ENCODE peak calls at places on chromosomes 12 and 14, in eight cellular contexts. One of them, this sample, is unnamed.

GRCh38 chr12:31728917-31729640 is at the start of gene AMN1:
- DNase-seq in esophagus squamous epithelium: peak; percentile 96
- DNase-seq in transverse colon: peak; percentile 100
- DNase-seq in adrenal gland: peak; percentile 99
- DNase-seq in A549: peak; percentile 100
- DNase-seq in sigmoid colon: peak; percentile 99
- DNase-seq in upper lobe of left lung: peak; percentile 99
- DNase-seq in ovary: peak; percentile 100
- DNase-seq in this sample: peak; percentile 100

GRCh38 chr12:5022465-5023061 is 21.1 kb upstream of the KCNA5 start:
- DNase-seq in esophagus squamous epithelium: no peak
- DNase-seq in transverse colon: peak; percentile 36
- DNase-seq in adrenal gland: peak; percentile 29
- DNase-seq in A549: peak; percentile 57
- DNase-seq in sigmoid colon: no peak
- DNase-seq in upper lobe of left lung: peak; percentile 28
- DNase-seq in ovary: no peak
- DNase-seq in this sample: peak; percentile 45

GRCh38 chr14:99793213-99794155 is at the start of gene EML1:
- DNase-seq in esophagus squamous epithelium: no peak
- DNase-seq in transverse colon: peak; percentile 69
- DNase-seq in adrenal gland: peak; percentile 90
- DNase-seq in A549: peak; percentile 80
- DNase-seq in sigmoid colon: peak; percentile 93
- DNase-seq in upper lobe of left lung: peak; percentile 96
- DNase-seq in ovary: peak; percentile 87
- DNase-seq in this sample: peak; percentile 93

GRCh38 chr14:75982724-75983358 is 1.0 kb upstream of the TGFB3 start:
- DNase-seq in esophagus squamous epithelium: no peak
- DNase-seq in transverse colon: peak; percentile 59
- DNase-seq in adrenal gland: peak; percentile 62
- DNase-seq in A549: peak; percentile 35
- DNase-seq in sigmoid colon: peak; percentile 90
- DNase-seq in upper lobe of left lung: peak; percentile 93
- DNase-seq in ovary: peak; percentile 85
- DNase-seq in this sample: peak; percentile 84

GRCh38 chr14:77470192-77470870 is 12.4 kb downstream of the AHSA1 start:
- DNase-seq in esophagus squamous epithelium: no peak
- DNase-seq in transverse colon: peak; percentile 70
- DNase-seq in adrenal gland: no peak
- DNase-seq in A549: no peak
- DNase-seq in sigmoid colon: no peak
- DNase-seq in upper lobe of left lung: no peak
- DNase-seq in ovary: no peak
- DNase-seq in this sample: no peak

GRCh38 chr12:124286414-124286813 is 8.5 kb upstream of the RFLNA start:
- DNase-seq in esophagus squamous epithelium: no peak
- DNase-seq in transverse colon: peak; percentile 39
- DNase-seq in adrenal gland: no peak
- DNase-seq in A549: no peak
- DNase-seq in sigmoid colon: no peak
- DNase-seq in upper lobe of left lung: no peak
- DNase-seq in ovary: no peak
- DNase-seq in this sample: peak; percentile 42

GRCh38 chr14:75257241-75257640 is 21.4 kb upstream of the FOS start:
- DNase-seq in esophagus squamous epithelium: no peak
- DNase-seq in transverse colon: no peak
- DNase-seq in adrenal gland: no peak
- DNase-seq in A549: no peak
- DNase-seq in sigmoid colon: no peak
- DNase-seq in upper lobe of left lung: no peak
- DNase-seq in ovary: no peak
- DNase-seq in this sample: no peak

GRCh38 chr14:54348923-54349615 is 47.7 kb upstream of the CDKN3 start:
- DNase-seq in esophagus squamous epithelium: no peak
- DNase-seq in transverse colon: no peak
- DNase-seq in adrenal gland: peak; percentile 20
- DNase-seq in A549: no peak
- DNase-seq in sigmoid colon: peak; percentile 69
- DNase-seq in upper lobe of left lung: no peak
- DNase-seq in ovary: peak; percentile 62
- DNase-seq in this sample: peak; percentile 40

GRCh38 chr12:124340080-124340900 is 45.4 kb downstream of the RFLNA start:
- DNase-seq in esophagus squamous epithelium: no peak
- DNase-seq in transverse colon: no peak
- DNase-seq in adrenal gland: no peak
- DNase-seq in A549: no peak
- DNase-seq in sigmoid colon: no peak
- DNase-seq in upper lobe of left lung: peak; percentile 80
- DNase-seq in ovary: no peak
- DNase-seq in this sample: no peak

GRCh38 chr12:6607751-6608591 is 792 bp upstream of the CHD4 start:
- DNase-seq in esophagus squamous epithelium: no peak
- DNase-seq in transverse colon: peak; percentile 76
- DNase-seq in adrenal gland: peak; percentile 62
- DNase-seq in A549: peak; percentile 89
- DNase-seq in sigmoid colon: peak; percentile 82
- DNase-seq in upper lobe of left lung: no peak
- DNase-seq in ovary: peak; percentile 68
- DNase-seq in this sample: no peak

GRCh38 chr12:6603095-6603567 is 4.0 kb downstream of the CHD4 start:
- DNase-seq in esophagus squamous epithelium: no peak
- DNase-seq in transverse colon: peak; percentile 19
- DNase-seq in adrenal gland: peak; percentile 46
- DNase-seq in A549: no peak
- DNase-seq in sigmoid colon: peak; percentile 79
- DNase-seq in upper lobe of left lung: no peak
- DNase-seq in ovary: no peak
- DNase-seq in this sample: peak; percentile 77

GRCh38 chr12:6606331-6607131 is 648 bp downstream of the CHD4 start:
- DNase-seq in esophagus squamous epithelium: peak; percentile 9
- DNase-seq in transverse colon: peak; percentile 72
- DNase-seq in adrenal gland: peak; percentile 88
- DNase-seq in A549: peak; percentile 40
- DNase-seq in sigmoid colon: peak; percentile 89
- DNase-seq in upper lobe of left lung: peak; percentile 91
- DNase-seq in ovary: peak; percentile 83
- DNase-seq in this sample: peak; percentile 87

GRCh38 chr12:6604254-6605029 is 2.7 kb downstream of the CHD4 start:
- DNase-seq in esophagus squamous epithelium: no peak
- DNase-seq in transverse colon: peak; percentile 35
- DNase-seq in adrenal gland: peak; percentile 59
- DNase-seq in A549: no peak
- DNase-seq in sigmoid colon: no peak
- DNase-seq in upper lobe of left lung: no peak
- DNase-seq in ovary: no peak
- DNase-seq in this sample: no peak

GRCh38 chr12:6605425-6606330 is 1.5 kb downstream of the CHD4 start:
- DNase-seq in esophagus squamous epithelium: no peak
- DNase-seq in transverse colon: no peak
- DNase-seq in adrenal gland: peak; percentile 39
- DNase-seq in A549: no peak
- DNase-seq in sigmoid colon: peak; percentile 75
- DNase-seq in upper lobe of left lung: no peak
- DNase-seq in ovary: no peak
- DNase-seq in this sample: no peak
- TF ChIP-seq POLR2A in esophagus squamous epithelium: no peak
- TF ChIP-seq POLR2A in transverse colon: no peak
- TF ChIP-seq POLR2A in adrenal gland: no peak
- TF ChIP-seq POLR2A in A549: no peak
- TF ChIP-seq POLR2A in sigmoid colon: no peak
- TF ChIP-seq POLR2A in upper lobe of left lung: no peak
- TF ChIP-seq POLR2A in ovary: no peak
- TF ChIP-seq POLR2A in this sample: no peak

GRCh38 chr14:90816686-90817436 is 631 bp upstream of the TTC7B start:
- DNase-seq in esophagus squamous epithelium: no peak
- DNase-seq in transverse colon: no peak
- DNase-seq in adrenal gland: no peak
- DNase-seq in A549: no peak
- DNase-seq in sigmoid colon: no peak
- DNase-seq in upper lobe of left lung: no peak
- DNase-seq in ovary: peak; percentile 50
- DNase-seq in this sample: no peak

GRCh38 chr14:90815567-90815816 is 738 bp downstream of the TTC7B start:
- DNase-seq in esophagus squamous epithelium: no peak
- DNase-seq in transverse colon: no peak
- DNase-seq in adrenal gland: no peak
- DNase-seq in A549: no peak
- DNase-seq in sigmoid colon: no peak
- DNase-seq in upper lobe of left lung: no peak
- DNase-seq in ovary: no peak
- DNase-seq in this sample: no peak

GRCh38 chr14:90815817-90816662 is at the start of gene TTC7B:
- DNase-seq in esophagus squamous epithelium: no peak
- DNase-seq in transverse colon: peak; percentile 43
- DNase-seq in adrenal gland: peak; percentile 43
- DNase-seq in A549: no peak
- DNase-seq in sigmoid colon: peak; percentile 73
- DNase-seq in upper lobe of left lung: peak; percentile 93
- DNase-seq in ovary: peak; percentile 69
- DNase-seq in this sample: peak; percentile 73

GRCh38 chr14:90812109-90812508 is 4.1 kb downstream of the TTC7B start:
- DNase-seq in esophagus squamous epithelium: no peak
- DNase-seq in transverse colon: no peak
- DNase-seq in adrenal gland: no peak
- DNase-seq in A549: no peak
- DNase-seq in sigmoid colon: no peak
- DNase-seq in upper lobe of left lung: no peak
- DNase-seq in ovary: no peak
- DNase-seq in this sample: no peak

DNA sequence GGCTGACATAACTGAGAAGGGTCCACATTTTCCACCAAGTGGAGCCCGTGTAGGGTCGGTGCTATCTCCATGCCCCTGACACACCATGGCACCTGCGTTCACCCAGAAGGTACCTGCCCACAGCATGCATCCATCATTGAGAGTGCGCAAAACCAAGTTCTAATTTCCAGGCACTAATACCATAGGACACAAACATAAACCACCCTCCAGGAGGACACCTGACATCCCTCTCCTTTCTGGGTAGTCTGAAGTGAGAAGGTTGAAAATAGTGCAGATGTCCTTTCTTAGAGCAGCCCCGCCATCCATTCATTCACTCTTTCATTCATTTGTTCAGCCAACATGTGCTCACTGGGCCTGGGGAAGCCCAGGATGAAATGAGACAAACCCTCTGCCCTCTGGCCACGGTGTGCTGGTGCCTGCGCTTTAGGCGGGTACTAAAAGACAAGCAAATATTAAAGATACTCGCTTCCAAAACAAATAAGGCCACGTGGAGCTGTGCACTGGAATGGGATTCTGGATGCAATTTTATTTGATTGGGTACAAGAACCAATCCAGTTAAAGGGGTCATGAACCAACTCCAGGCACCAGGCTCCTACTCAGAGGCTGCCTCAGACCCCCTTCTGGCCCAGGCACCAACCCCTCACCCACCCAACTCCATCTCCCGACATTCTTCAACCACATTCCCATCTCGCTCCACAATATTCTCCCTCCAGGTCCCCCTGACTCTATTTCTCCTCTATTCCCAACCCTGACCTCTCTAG is 1.2 kb downstream of the TTC7B start:
- DNase-seq in esophagus squamous epithelium: no peak
- DNase-seq in transverse colon: no peak
- DNase-seq in adrenal gland: no peak
- DNase-seq in A549: no peak
- DNase-seq in sigmoid colon: no peak
- DNase-seq in upper lobe of left lung: no peak
- DNase-seq in ovary: no peak
- DNase-seq in this sample: no peak
- H3K4me3 ChIP-seq in esophagus squamous epithelium: peak overlapping the region; percentile 41
- H3K4me3 ChIP-seq in transverse colon: peak overlapping the region; percentile 65
- H3K4me3 ChIP-seq in adrenal gland: peak overlapping the region; percentile 85
- H3K4me3 ChIP-seq in A549: peak overlapping the region; percentile 90
- H3K4me3 ChIP-seq in sigmoid colon: peak overlapping the region; percentile 81
- H3K4me3 ChIP-seq in upper lobe of left lung: peak overlapping the region; percentile 54
- H3K4me3 ChIP-seq in ovary: peak overlapping the region; percentile 81
- H3K4me3 ChIP-seq in this sample: peak overlapping the region; percentile 71

DNA sequence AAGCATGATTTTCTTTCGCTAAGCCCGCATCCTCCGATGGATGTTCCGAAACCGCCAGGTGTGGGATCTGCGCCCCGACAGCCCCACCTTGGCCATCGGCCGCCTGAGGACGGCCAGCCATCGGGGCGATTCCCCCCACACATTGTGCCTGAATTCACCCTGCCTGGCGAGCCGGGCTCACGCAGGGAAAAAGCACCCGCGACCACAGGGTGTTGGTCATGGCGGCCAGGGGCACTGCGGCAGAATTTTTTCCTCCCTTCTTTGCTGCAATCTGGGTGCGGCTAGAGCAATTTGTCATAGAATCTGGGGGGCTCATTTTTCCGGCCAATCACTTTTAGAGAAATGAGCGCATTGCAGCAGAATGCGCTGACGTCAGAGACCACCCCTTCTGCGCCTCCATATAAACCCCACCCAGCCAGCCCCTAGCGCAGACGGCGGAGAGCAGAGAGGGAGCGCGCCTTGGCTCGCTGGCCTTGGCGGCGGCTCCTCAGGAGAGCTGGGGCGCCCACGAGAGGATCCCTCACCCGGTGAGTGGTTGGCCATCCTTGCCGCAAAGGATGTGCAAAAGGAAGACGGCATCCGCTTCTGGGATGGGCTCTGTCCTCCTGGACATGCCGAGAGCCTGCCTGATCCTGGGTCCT is at the start of gene MEG3:
- DNase-seq in esophagus squamous epithelium: no peak
- DNase-seq in transverse colon: peak; percentile 22
- DNase-seq in adrenal gland: peak; percentile 78
- DNase-seq in A549: peak; percentile 51
- DNase-seq in sigmoid colon: peak; percentile 81
- DNase-seq in upper lobe of left lung: no peak
- DNase-seq in ovary: peak; percentile 85
- DNase-seq in this sample: peak; percentile 42
- TF ChIP-seq POLR2A in esophagus squamous epithelium: no peak
- TF ChIP-seq POLR2A in transverse colon: peak; percentile 81
- TF ChIP-seq POLR2A in adrenal gland: peak; percentile 97
- TF ChIP-seq POLR2A in A549: peak; percentile 97
- TF ChIP-seq POLR2A in sigmoid colon: peak; percentile 38
- TF ChIP-seq POLR2A in upper lobe of left lung: peak; percentile 19
- TF ChIP-seq POLR2A in ovary: peak; percentile 98
- TF ChIP-seq POLR2A in this sample: no peak

DNA sequence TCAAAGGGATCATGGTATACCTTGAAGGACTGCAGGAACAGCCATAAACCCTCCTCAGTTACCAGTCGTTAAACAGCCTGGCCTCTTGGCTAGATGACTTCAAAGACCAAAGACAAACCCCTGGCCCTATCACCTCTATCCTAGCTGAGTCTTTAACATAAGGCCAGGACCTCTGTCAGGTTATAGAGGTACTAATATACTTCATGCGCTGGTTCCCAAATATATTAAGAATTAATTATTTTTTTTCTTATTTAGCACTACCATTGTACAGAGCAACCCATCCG is 459.8 kb downstream of the RAD51B start:
- DNase-seq in esophagus squamous epithelium: no peak
- DNase-seq in transverse colon: no peak
- DNase-seq in adrenal gland: no peak
- DNase-seq in A549: no peak
- DNase-seq in sigmoid colon: no peak
- DNase-seq in upper lobe of left lung: no peak
- DNase-seq in ovary: no peak
- DNase-seq in this sample: no peak
- H3K4me3 ChIP-seq in esophagus squamous epithelium: no peak overlapping the region
- H3K4me3 ChIP-seq in transverse colon: no peak overlapping the region
- H3K4me3 ChIP-seq in adrenal gland: no peak overlapping the region
- H3K4me3 ChIP-seq in A549: no peak overlapping the region
- H3K4me3 ChIP-seq in sigmoid colon: no peak overlapping the region
- H3K4me3 ChIP-seq in upper lobe of left lung: no peak overlapping the region
- H3K4me3 ChIP-seq in ovary: no peak overlapping the region
- H3K4me3 ChIP-seq in this sample: no peak overlapping the region